ENCODE peak calls at places on chromosomes 16 and 17, in eight cellular contexts. One of them, this sample, is unnamed.

GRCh38 chr16:69311533-69312388 is 611 bp downstream of the VPS4A start:
- DNase-seq in naive thymus-derived CD4-positive, alpha-beta T cell: no peak
- DNase-seq in right atrium auricular region: no peak
- DNase-seq in Karpas-422: peak; percentile 80
- DNase-seq in dorsolateral prefrontal cortex: no peak
- DNase-seq in OCI-LY7: peak; percentile 67
- DNase-seq in pancreas: no peak
- DNase-seq in lower lobe of right lung: peak; percentile 69
- DNase-seq in this sample: no peak

GRCh38 chr17:17730250-17730935 is 49.1 kb downstream of the RAI1 start:
- DNase-seq in naive thymus-derived CD4-positive, alpha-beta T cell: no peak
- DNase-seq in right atrium auricular region: no peak
- DNase-seq in Karpas-422: peak; percentile 83
- DNase-seq in dorsolateral prefrontal cortex: no peak
- DNase-seq in OCI-LY7: no peak
- DNase-seq in pancreas: no peak
- DNase-seq in lower lobe of right lung: no peak
- DNase-seq in this sample: no peak

GRCh38 chr17:29412780-29413565 is 22.8 kb downstream of the TAOK1 start:
- DNase-seq in naive thymus-derived CD4-positive, alpha-beta T cell: no peak
- DNase-seq in right atrium auricular region: no peak
- DNase-seq in Karpas-422: no peak
- DNase-seq in dorsolateral prefrontal cortex: no peak
- DNase-seq in OCI-LY7: no peak
- DNase-seq in pancreas: no peak
- DNase-seq in lower lobe of right lung: no peak
- DNase-seq in this sample: no peak

GRCh38 chr17:1871743-1872142 is 41.9 kb downstream of the RPA1 start:
- DNase-seq in naive thymus-derived CD4-positive, alpha-beta T cell: peak; percentile 88
- DNase-seq in right atrium auricular region: no peak
- DNase-seq in Karpas-422: no peak
- DNase-seq in dorsolateral prefrontal cortex: no peak
- DNase-seq in OCI-LY7: no peak
- DNase-seq in pancreas: no peak
- DNase-seq in lower lobe of right lung: no peak
- DNase-seq in this sample: peak; percentile 71

GRCh38 chr17:2212328-2212981 is 91.1 kb downstream of the SMG6 start:
- DNase-seq in naive thymus-derived CD4-positive, alpha-beta T cell: no peak
- DNase-seq in right atrium auricular region: peak; percentile 88
- DNase-seq in Karpas-422: no peak
- DNase-seq in dorsolateral prefrontal cortex: no peak
- DNase-seq in OCI-LY7: no peak
- DNase-seq in pancreas: no peak
- DNase-seq in lower lobe of right lung: no peak
- DNase-seq in this sample: no peak

GRCh38 chr16:88566158-88566557 is 4.0 kb upstream of the ZC3H18 start:
- DNase-seq in naive thymus-derived CD4-positive, alpha-beta T cell: no peak
- DNase-seq in right atrium auricular region: no peak
- DNase-seq in Karpas-422: no peak
- DNase-seq in dorsolateral prefrontal cortex: no peak
- DNase-seq in OCI-LY7: no peak
- DNase-seq in pancreas: no peak
- DNase-seq in lower lobe of right lung: no peak
- DNase-seq in this sample: no peak

GRCh38 chr17:29505826-29506225 is 61.0 kb downstream of the ABHD15 start:
- DNase-seq in naive thymus-derived CD4-positive, alpha-beta T cell: no peak
- DNase-seq in right atrium auricular region: no peak
- DNase-seq in Karpas-422: no peak
- DNase-seq in dorsolateral prefrontal cortex: no peak
- DNase-seq in OCI-LY7: no peak
- DNase-seq in pancreas: no peak
- DNase-seq in lower lobe of right lung: no peak
- DNase-seq in this sample: no peak

GRCh38 chr17:76208120-76208519 is 32.2 kb downstream of the RNF157 start:
- DNase-seq in naive thymus-derived CD4-positive, alpha-beta T cell: no peak
- DNase-seq in right atrium auricular region: no peak
- DNase-seq in Karpas-422: no peak
- DNase-seq in dorsolateral prefrontal cortex: no peak
- DNase-seq in OCI-LY7: peak; percentile 78
- DNase-seq in pancreas: no peak
- DNase-seq in lower lobe of right lung: no peak
- DNase-seq in this sample: no peak

GRCh38 chr16:10937068-10937859 is 5.0 kb downstream of the DEXI start:
- DNase-seq in naive thymus-derived CD4-positive, alpha-beta T cell: no peak
- DNase-seq in right atrium auricular region: no peak
- DNase-seq in Karpas-422: no peak
- DNase-seq in dorsolateral prefrontal cortex: no peak
- DNase-seq in OCI-LY7: no peak
- DNase-seq in pancreas: no peak
- DNase-seq in lower lobe of right lung: no peak
- DNase-seq in this sample: no peak

GRCh38 chr16:82639666-82640336 is 13.0 kb downstream of the CDH13 start:
- DNase-seq in naive thymus-derived CD4-positive, alpha-beta T cell: peak; percentile 22
- DNase-seq in right atrium auricular region: no peak
- DNase-seq in Karpas-422: peak; percentile 80
- DNase-seq in dorsolateral prefrontal cortex: peak; percentile 66
- DNase-seq in OCI-LY7: peak; percentile 49
- DNase-seq in pancreas: peak; percentile 40
- DNase-seq in lower lobe of right lung: peak; percentile 59
- DNase-seq in this sample: peak; percentile 29

GRCh38 chr17:492015-492399 is 139.4 kb upstream of the RPH3AL start:
- DNase-seq in naive thymus-derived CD4-positive, alpha-beta T cell: no peak
- DNase-seq in right atrium auricular region: no peak
- DNase-seq in Karpas-422: no peak
- DNase-seq in dorsolateral prefrontal cortex: no peak
- DNase-seq in OCI-LY7: no peak
- DNase-seq in pancreas: no peak
- DNase-seq in lower lobe of right lung: no peak
- DNase-seq in this sample: no peak

GRCh38 chr17:488993-489757 is 136.6 kb upstream of the RPH3AL start:
- DNase-seq in naive thymus-derived CD4-positive, alpha-beta T cell: peak; percentile 40
- DNase-seq in right atrium auricular region: no peak
- DNase-seq in Karpas-422: no peak
- DNase-seq in dorsolateral prefrontal cortex: no peak
- DNase-seq in OCI-LY7: peak; percentile 41
- DNase-seq in pancreas: peak; percentile 44
- DNase-seq in lower lobe of right lung: peak; percentile 55
- DNase-seq in this sample: peak; percentile 22

GRCh38 chr17:489758-490329 is 137.2 kb upstream of the RPH3AL start:
- DNase-seq in naive thymus-derived CD4-positive, alpha-beta T cell: peak; percentile 80
- DNase-seq in right atrium auricular region: no peak
- DNase-seq in Karpas-422: no peak
- DNase-seq in dorsolateral prefrontal cortex: no peak
- DNase-seq in OCI-LY7: peak; percentile 69
- DNase-seq in pancreas: peak; percentile 46
- DNase-seq in lower lobe of right lung: peak; percentile 64
- DNase-seq in this sample: peak; percentile 74

GRCh38 chr17:493666-494065 is 141.1 kb upstream of the RPH3AL start:
- DNase-seq in naive thymus-derived CD4-positive, alpha-beta T cell: no peak
- DNase-seq in right atrium auricular region: no peak
- DNase-seq in Karpas-422: no peak
- DNase-seq in dorsolateral prefrontal cortex: no peak
- DNase-seq in OCI-LY7: no peak
- DNase-seq in pancreas: no peak
- DNase-seq in lower lobe of right lung: no peak
- DNase-seq in this sample: no peak

GRCh38 chr17:491086-492014 is 138.7 kb upstream of the RPH3AL start:
- DNase-seq in naive thymus-derived CD4-positive, alpha-beta T cell: peak; percentile 50
- DNase-seq in right atrium auricular region: peak; percentile 76
- DNase-seq in Karpas-422: no peak
- DNase-seq in dorsolateral prefrontal cortex: peak; percentile 66
- DNase-seq in OCI-LY7: peak; percentile 15
- DNase-seq in pancreas: peak; percentile 72
- DNase-seq in lower lobe of right lung: peak; percentile 73
- DNase-seq in this sample: peak; percentile 59
- H3K27ac ChIP-seq in naive thymus-derived CD4-positive, alpha-beta T cell: peak overlapping the region; percentile 36
- H3K27ac ChIP-seq in right atrium auricular region: peak overlapping the region; percentile 33
- H3K27ac ChIP-seq in Karpas-422: no peak overlapping the region
- H3K27ac ChIP-seq in dorsolateral prefrontal cortex: no peak overlapping the region
- H3K27ac ChIP-seq in OCI-LY7: no peak overlapping the region
- H3K27ac ChIP-seq in pancreas: no peak overlapping the region
- H3K27ac ChIP-seq in lower lobe of right lung: peak overlapping the region; percentile 68
- H3K27ac ChIP-seq in this sample: no peak overlapping the region

GRCh38 chr16:55326261-55326802 is 2.3 kb downstream of the IRX6 start:
- DNase-seq in naive thymus-derived CD4-positive, alpha-beta T cell: no peak
- DNase-seq in right atrium auricular region: no peak
- DNase-seq in Karpas-422: no peak
- DNase-seq in dorsolateral prefrontal cortex: no peak
- DNase-seq in OCI-LY7: no peak
- DNase-seq in pancreas: no peak
- DNase-seq in lower lobe of right lung: no peak
- DNase-seq in this sample: no peak

GRCh38 chr16:55325458-55326109 is 1.6 kb downstream of the IRX6 start:
- DNase-seq in naive thymus-derived CD4-positive, alpha-beta T cell: no peak
- DNase-seq in right atrium auricular region: no peak
- DNase-seq in Karpas-422: no peak
- DNase-seq in dorsolateral prefrontal cortex: no peak
- DNase-seq in OCI-LY7: no peak
- DNase-seq in pancreas: no peak
- DNase-seq in lower lobe of right lung: no peak
- DNase-seq in this sample: no peak

GRCh38 chr16:55323637-55324490 is at the start of gene IRX6:
- DNase-seq in naive thymus-derived CD4-positive, alpha-beta T cell: no peak
- DNase-seq in right atrium auricular region: no peak
- DNase-seq in Karpas-422: peak; percentile 47
- DNase-seq in dorsolateral prefrontal cortex: no peak
- DNase-seq in OCI-LY7: no peak
- DNase-seq in pancreas: peak; percentile 28
- DNase-seq in lower lobe of right lung: peak; percentile 77
- DNase-seq in this sample: no peak

GRCh38 chr16:55322327-55322726 is 1.7 kb upstream of the IRX6 start:
- DNase-seq in naive thymus-derived CD4-positive, alpha-beta T cell: no peak
- DNase-seq in right atrium auricular region: no peak
- DNase-seq in Karpas-422: no peak
- DNase-seq in dorsolateral prefrontal cortex: no peak
- DNase-seq in OCI-LY7: no peak
- DNase-seq in pancreas: no peak
- DNase-seq in lower lobe of right lung: no peak
- DNase-seq in this sample: no peak

DNA sequence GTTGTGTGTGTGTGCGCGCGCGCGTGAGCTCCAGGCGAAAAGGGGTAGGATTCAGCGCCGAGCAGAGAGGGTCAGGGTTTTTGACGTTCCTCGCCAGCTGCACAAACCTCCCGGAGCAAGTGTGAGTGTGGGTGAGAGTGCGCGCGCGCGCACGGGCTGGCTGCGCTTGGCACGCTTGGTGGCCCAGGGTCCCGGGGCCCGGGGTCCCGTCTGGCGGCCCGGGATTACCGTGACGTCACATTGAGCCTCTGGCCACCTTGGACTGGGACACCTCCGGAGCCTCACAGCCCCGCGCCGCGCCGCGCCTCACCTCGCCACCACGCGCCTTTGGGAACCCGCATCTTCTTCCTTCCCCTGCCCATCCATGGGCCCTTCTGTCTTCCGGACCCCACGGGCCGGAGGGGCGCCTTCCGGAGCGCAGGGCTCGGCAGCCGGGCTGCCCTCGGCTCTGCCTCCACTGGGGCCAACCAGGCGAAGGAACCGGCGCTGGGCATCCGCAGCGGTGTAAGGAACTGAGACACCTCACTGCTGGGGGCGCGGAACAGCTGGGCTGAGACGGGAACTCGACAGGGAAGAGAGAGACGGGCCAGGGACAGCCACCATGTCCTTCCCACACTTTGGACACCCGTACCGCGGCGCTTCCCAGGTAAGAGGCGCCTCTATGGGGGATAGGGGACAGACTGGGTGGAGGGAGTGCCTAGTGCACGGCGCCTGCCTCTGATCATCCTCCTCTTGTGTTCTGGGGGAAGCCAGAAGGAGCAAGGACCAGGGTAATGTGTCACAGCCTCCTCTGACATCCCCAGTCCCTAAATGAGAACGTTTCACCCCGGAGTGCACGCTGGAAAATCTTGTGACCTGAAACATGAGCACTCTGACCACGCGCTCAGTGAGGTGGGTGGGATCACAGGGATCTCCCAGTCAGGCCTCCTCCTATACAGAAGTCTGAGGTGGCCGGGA is 766 bp downstream of the IRX6 start:
- DNase-seq in naive thymus-derived CD4-positive, alpha-beta T cell: no peak
- DNase-seq in right atrium auricular region: no peak
- DNase-seq in Karpas-422: no peak
- DNase-seq in dorsolateral prefrontal cortex: no peak
- DNase-seq in OCI-LY7: no peak
- DNase-seq in pancreas: no peak
- DNase-seq in lower lobe of right lung: no peak
- DNase-seq in this sample: no peak
- H3K4me3 ChIP-seq in naive thymus-derived CD4-positive, alpha-beta T cell: no peak overlapping the region
- H3K4me3 ChIP-seq in right atrium auricular region: peak overlapping the region; percentile 13
- H3K4me3 ChIP-seq in Karpas-422: no peak overlapping the region
- H3K4me3 ChIP-seq in dorsolateral prefrontal cortex: peak overlapping the region; percentile 17
- H3K4me3 ChIP-seq in OCI-LY7: no peak overlapping the region
- H3K4me3 ChIP-seq in pancreas: no peak overlapping the region
- H3K4me3 ChIP-seq in lower lobe of right lung: peak overlapping the region; percentile 42
- H3K4me3 ChIP-seq in this sample: no peak overlapping the region

GRCh38 chr17:43877031-43877430 is 30.1 kb downstream of the CD300LG start:
- DNase-seq in naive thymus-derived CD4-positive, alpha-beta T cell: no peak
- DNase-seq in right atrium auricular region: no peak
- DNase-seq in Karpas-422: no peak
- DNase-seq in dorsolateral prefrontal cortex: no peak
- DNase-seq in OCI-LY7: no peak
- DNase-seq in pancreas: no peak
- DNase-seq in lower lobe of right lung: no peak
- DNase-seq in this sample: no peak
- H3K27ac ChIP-seq in naive thymus-derived CD4-positive, alpha-beta T cell: no peak overlapping the region
- H3K27ac ChIP-seq in right atrium auricular region: peak overlapping the region; percentile 87
- H3K27ac ChIP-seq in Karpas-422: no peak overlapping the region
- H3K27ac ChIP-seq in dorsolateral prefrontal cortex: no peak overlapping the region
- H3K27ac ChIP-seq in OCI-LY7: no peak overlapping the region
- H3K27ac ChIP-seq in pancreas: no peak overlapping the region
- H3K27ac ChIP-seq in lower lobe of right lung: no peak overlapping the region
- H3K27ac ChIP-seq in this sample: no peak overlapping the region

GRCh38 chr17:48605991-48606891 is 1.5 kb upstream of the HOXB6 start:
- DNase-seq in naive thymus-derived CD4-positive, alpha-beta T cell: no peak
- DNase-seq in right atrium auricular region: no peak
- DNase-seq in Karpas-422: no peak
- DNase-seq in dorsolateral prefrontal cortex: no peak
- DNase-seq in OCI-LY7: no peak
- DNase-seq in pancreas: no peak
- DNase-seq in lower lobe of right lung: no peak
- DNase-seq in this sample: no peak

GRCh38 chr17:48603959-48604769 is 622 bp downstream of the HOXB6 start:
- DNase-seq in naive thymus-derived CD4-positive, alpha-beta T cell: no peak
- DNase-seq in right atrium auricular region: no peak
- DNase-seq in Karpas-422: no peak
- DNase-seq in dorsolateral prefrontal cortex: no peak
- DNase-seq in OCI-LY7: no peak
- DNase-seq in pancreas: no peak
- DNase-seq in lower lobe of right lung: no peak
- DNase-seq in this sample: no peak

GRCh38 chr17:48606892-48607241 is 2.1 kb upstream of the HOXB6 start:
- DNase-seq in naive thymus-derived CD4-positive, alpha-beta T cell: no peak
- DNase-seq in right atrium auricular region: no peak
- DNase-seq in Karpas-422: no peak
- DNase-seq in dorsolateral prefrontal cortex: no peak
- DNase-seq in OCI-LY7: no peak
- DNase-seq in pancreas: no peak
- DNase-seq in lower lobe of right lung: no peak
- DNase-seq in this sample: no peak

GRCh38 chr17:48605409-48605864 is 651 bp upstream of the HOXB6 start:
- DNase-seq in naive thymus-derived CD4-positive, alpha-beta T cell: no peak
- DNase-seq in right atrium auricular region: no peak
- DNase-seq in Karpas-422: no peak
- DNase-seq in dorsolateral prefrontal cortex: no peak
- DNase-seq in OCI-LY7: no peak
- DNase-seq in pancreas: no peak
- DNase-seq in lower lobe of right lung: no peak
- DNase-seq in this sample: no peak

GRCh38 chr17:48604770-48605329 is at the start of gene HOXB6:
- DNase-seq in naive thymus-derived CD4-positive, alpha-beta T cell: no peak
- DNase-seq in right atrium auricular region: no peak
- DNase-seq in Karpas-422: no peak
- DNase-seq in dorsolateral prefrontal cortex: no peak
- DNase-seq in OCI-LY7: no peak
- DNase-seq in pancreas: no peak
- DNase-seq in lower lobe of right lung: no peak
- DNase-seq in this sample: no peak
- H3K4me3 ChIP-seq in naive thymus-derived CD4-positive, alpha-beta T cell: no peak within 1 kb of the TSS
- H3K4me3 ChIP-seq in right atrium auricular region: no peak within 1 kb of the TSS
- H3K4me3 ChIP-seq in Karpas-422: no peak within 1 kb of the TSS
- H3K4me3 ChIP-seq in dorsolateral prefrontal cortex: no peak within 1 kb of the TSS
- H3K4me3 ChIP-seq in OCI-LY7: no peak within 1 kb of the TSS
- H3K4me3 ChIP-seq in pancreas: no peak within 1 kb of the TSS
- H3K4me3 ChIP-seq in lower lobe of right lung: peak within 1 kb of the TSS; percentile 31
- H3K4me3 ChIP-seq in this sample: no peak within 1 kb of the TSS